ENCODE peak calls at places on chromosomes 16 and 17, in seven cellular contexts. Q is IMR-90, G is neural progenitor cell, X is lung, R is osteoblast, Y is HAP-1, I is GM23248. A is an unnamed sample.

GRCh38 chr17:57379237-57380054 is 123.1 kb downstream of the MSI2 start:
- DNase-seq in R (no peak), I (no peak), G (peak; percentile 66), Y (peak; percentile 54), X (no peak), Q (peak; percentile 12), A (no peak)

GRCh38 chr17:45131616-45132301 is 556 bp downstream of the PLCD3 start:
- DNase-seq in R (peak; percentile 92), X (no peak), Q (no peak), I (peak; percentile 56), Y (peak; percentile 32), G (peak; percentile 82), A (no peak)

GRCh38 chr16:72921106-72921505 is 126.8 kb downstream of the ZFHX3 start:
- DNase-seq in X (no peak), Q (no peak), Y (no peak), I (no peak), R (no peak), G (no peak), A (peak; percentile 6)

GRCh38 chr17:81641825-81642489 is 5.0 kb downstream of the TSPAN10 start:
- DNase-seq in R (peak; percentile 100), X (no peak), G (no peak), I (peak; percentile 93), Y (no peak), Q (peak; percentile 77), A (peak; percentile 80)

GRCh38 chr17:50064253-50064991 is 8.5 kb downstream of the ITGA3 start:
- DNase-seq in Y (no peak), G (no peak), Q (peak; percentile 97), R (peak; percentile 99), I (peak; percentile 99), X (peak; percentile 72), A (peak; percentile 99)

GRCh38 chr17:35872581-35872980 is 3.9 kb upstream of the HEATR9 start:
- DNase-seq in Y (no peak), X (no peak), G (no peak), R (no peak), I (no peak), Q (no peak), A (no peak)

GRCh38 chr17:28986714-28987367 is 19.0 kb downstream of the SEZ6 start:
- DNase-seq in I (no peak), G (peak; percentile 47), R (no peak), Y (no peak), Q (no peak), X (no peak), A (no peak)

GRCh38 chr16:85145188-85145587 is 32.9 kb upstream of the CIBAR2 start:
- DNase-seq in G (no peak), Y (no peak), X (no peak), R (peak; percentile 56), Q (no peak), I (no peak), A (no peak)

GRCh38 chr17:74408830-74409229 is 23.1 kb upstream of the GPRC5C start:
- DNase-seq in G (no peak), Q (no peak), R (no peak), X (peak; percentile 50), I (no peak), Y (no peak), A (no peak)

GRCh38 chr16:81601601-81602251 is 157.1 kb downstream of the CMIP start:
- DNase-seq in G (no peak), I (no peak), Y (no peak), Q (peak; percentile 20), X (no peak), R (peak; percentile 86), A (no peak)

GRCh38 chr17:75370288-75370687 is 35.2 kb downstream of the GRB2 start:
- DNase-seq in G (no peak), Q (no peak), X (no peak), Y (no peak), I (no peak), R (no peak), A (no peak)

GRCh38 chr17:7440823-7441174 is 1.5 kb downstream of the FGF11 start:
- DNase-seq in X (no peak), I (peak; percentile 52), G (peak; percentile 66), Y (no peak), Q (no peak), R (peak; percentile 94), A (peak; percentile 72)

GRCh38 chr17:64608571-64608981 is 53.5 kb downstream of the SMURF2 start:
- DNase-seq in G (no peak), Q (peak; percentile 58), I (peak; percentile 75), R (no peak), Y (no peak), X (no peak), A (no peak)

GRCh38 chr17:77089118-77089477 is 51.7 kb upstream of the SEC14L1 start:
- DNase-seq in X (no peak), Y (no peak), Q (no peak), R (no peak), G (no peak), I (peak; percentile 21), A (no peak)

GRCh38 chr17:45869676-45870341 is 24.5 kb upstream of the MAPT start:
- DNase-seq in I (peak; percentile 16), X (no peak), G (no peak), Q (peak; percentile 4), R (no peak), Y (no peak), A (no peak)

GRCh38 chr17:68293490-68294195 is 2.3 kb downstream of the ARSG start:
- DNase-seq in G (peak; percentile 74), Y (peak; percentile 22), R (no peak), I (no peak), Q (no peak), X (no peak), A (no peak)

GRCh38 chr16:51146256-51146924 is 4.7 kb downstream of the SALL1 start:
- DNase-seq in Q (peak; percentile 75), Y (peak; percentile 52), R (no peak), I (peak; percentile 77), G (peak; percentile 44), X (no peak), A (no peak)

GRCh38 chr17:64019486-64020067 is 856 bp downstream of the ICAM2 start:
- DNase-seq in X (no peak), I (no peak), Q (no peak), Y (no peak), R (no peak), G (no peak), A (peak; percentile 2)

GRCh38 chr16:85548375-85548774 is 64.7 kb upstream of the GSE1 start:
- DNase-seq in Q (no peak), R (no peak), Y (no peak), G (no peak), X (no peak), I (no peak), A (no peak)

GRCh38 chr17:75733471-75733870 is 12.2 kb downstream of the ITGB4 start:
- DNase-seq in I (no peak), Y (no peak), X (no peak), Q (no peak), R (no peak), G (no peak), A (no peak)

GRCh38 chr16:27768651-27769270 is 218.8 kb downstream of the KATNIP start:
- DNase-seq in I (no peak), G (no peak), X (no peak), R (peak; percentile 57), Y (no peak), Q (no peak), A (no peak)

GRCh38 chr16:64841071-64841470 is 280.8 kb downstream of the CDH11 start:
- DNase-seq in X (no peak), I (no peak), G (no peak), Y (no peak), R (no peak), Q (peak; percentile 22), A (no peak)

GRCh38 chr17:20073056-20073979 is 64.2 kb downstream of the SPECC1 start:
- DNase-seq in Y (no peak), G (no peak), I (no peak), Q (peak; percentile 10), X (peak; percentile 49), R (peak; percentile 78), A (no peak)

GRCh38 chr16:27430512-27430911 is 28.5 kb downstream of the IL21R start:
- DNase-seq in X (no peak), G (no peak), Y (no peak), R (no peak), Q (no peak), I (no peak), A (no peak)

GRCh38 chr16:82201906-82202305 is 31.9 kb upstream of the MPHOSPH6 start:
- DNase-seq in X (no peak), G (no peak), Y (no peak), Q (no peak), I (no peak), R (no peak), A (no peak)

GRCh38 chr17:2709173-2709661 is 2.3 kb downstream of the CLUH start:
- DNase-seq in R (peak; percentile 74), X (peak; percentile 69), I (peak; percentile 54), G (no peak), Q (no peak), Y (no peak), A (peak; percentile 69)
- H3K4me3 ChIP-seq in R (peak overlapping the region; percentile 7), X (no peak overlapping the region), I (peak overlapping the region; percentile 76), G (no peak overlapping the region), Q (no peak overlapping the region), Y (peak overlapping the region; percentile 52), A (peak overlapping the region; percentile 58)

DNA sequence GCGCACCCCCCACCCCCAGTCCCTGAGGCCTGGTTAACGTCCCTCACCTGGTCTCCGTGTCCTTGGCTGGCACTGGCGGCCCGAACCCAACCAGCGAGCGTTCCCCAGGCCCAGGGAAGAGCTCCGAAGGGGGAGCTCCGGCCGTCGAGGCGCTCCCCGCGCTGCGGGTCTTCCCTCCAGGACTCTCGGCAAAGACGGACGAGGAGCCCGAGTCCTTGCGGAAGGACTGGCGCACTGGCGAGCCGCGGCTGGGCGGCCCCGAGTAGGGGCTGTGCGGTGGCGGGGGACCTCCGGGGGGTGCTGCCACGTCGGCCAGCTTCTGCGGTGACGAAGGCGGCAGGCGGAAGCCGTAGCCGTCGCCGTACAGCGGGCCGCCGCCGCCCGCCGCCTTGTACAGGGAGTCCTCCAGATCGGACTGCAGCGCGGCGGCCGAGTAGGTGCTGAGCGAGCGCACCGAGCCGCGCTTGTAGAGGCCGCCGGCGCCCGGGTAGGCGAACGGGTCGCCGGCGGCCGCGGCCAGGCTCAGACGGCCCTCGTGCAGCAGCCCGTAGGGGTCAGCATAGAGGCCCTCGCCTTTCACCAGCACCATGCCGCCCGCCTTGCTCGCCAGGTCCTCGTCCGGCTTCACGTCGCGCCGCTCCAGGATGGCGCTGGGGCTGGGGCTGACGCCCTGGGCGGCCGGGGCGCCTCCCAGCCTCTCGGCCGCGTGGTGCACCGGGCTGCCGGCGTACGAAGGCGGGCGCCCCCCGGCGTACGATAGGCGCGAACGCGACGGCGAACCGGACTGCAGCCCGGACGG is 44.1 kb downstream of the SRCIN1 start:
- DNase-seq in X (no peak), R (peak; percentile 86), Q (no peak), Y (no peak), G (peak; percentile 83), I (no peak), A (no peak)
- H3K27me3 ChIP-seq in X (no peaks in the 10 kb centered on the region), R (peaks cover 79% of the 10 kb centered on the region), Q (peaks cover 76% of the 10 kb centered on the region), Y (peaks cover 42% of the 10 kb centered on the region), G (peaks cover 84% of the 10 kb centered on the region), I (peaks cover 18% of the 10 kb centered on the region), A (peaks cover 27% of the 10 kb centered on the region)

DNA sequence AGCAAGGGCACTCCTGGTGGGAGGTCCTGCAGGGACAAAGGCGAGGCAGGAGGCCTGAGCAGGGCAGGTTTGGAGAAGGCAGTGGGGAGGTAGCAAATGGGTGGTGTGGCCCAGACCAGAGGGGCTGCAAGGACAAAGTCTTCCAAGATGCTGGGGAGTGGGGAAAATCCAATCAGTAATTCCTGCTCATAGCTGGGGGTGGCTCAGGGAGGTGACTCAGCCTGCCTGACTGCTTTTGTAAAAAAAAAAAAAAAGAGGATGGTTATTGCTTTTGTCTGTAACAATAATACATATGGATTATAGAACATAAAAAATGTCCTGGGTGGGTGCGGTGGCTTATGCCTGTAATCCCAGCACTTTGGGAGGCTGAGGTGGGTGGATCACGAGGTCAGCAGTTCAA is 5.2 kb downstream of the IL34 start:
- DNase-seq in G (no peak), Y (no peak), R (peak; percentile 86), X (no peak), Q (peak; percentile 38), I (peak; percentile 57), A (no peak)
- H3K4me3 ChIP-seq in G (no peak overlapping the region), Y (no peak overlapping the region), R (no peak overlapping the region), X (no peak overlapping the region), Q (no peak overlapping the region), I (no peak overlapping the region), A (no peak overlapping the region)

GRCh38 chr16:68338326-68339119 is 27.7 kb downstream of the PRMT7 start:
- DNase-seq in X (no peak), R (no peak), Y (no peak), G (no peak), I (no peak), Q (no peak), A (no peak)
- H3K27me3 ChIP-seq in X (no peaks in the 10 kb centered on the region), R (no peaks in the 10 kb centered on the region), Y (no peaks in the 10 kb centered on the region), G (no peaks in the 10 kb centered on the region), I (no peaks in the 10 kb centered on the region), Q (no peaks in the 10 kb centered on the region), A (no peaks in the 10 kb centered on the region)